ENCODE peak calls at places on chromosomes 7 and 10, in five cellular contexts. P is cardiac muscle cell, V is fibroblast of lung, B is adrenal gland, D is IMR-90. W is an unnamed sample. For H3K4me1, the result is how much of the 10 kb centered on the place peaks cover.

GRCh38 chr10:36534471-36535002 is 590.9 kb upstream of the ANKRD30A start:
- DNase-seq in B (no peak), V (peak), D (peak), P (peak), W (no peak)

GRCh38 chr10:117342638-117343037 is 32.6 kb downstream of the PDZD8 start:
- DNase-seq in D (peak), B (no peak), V (peak), P (peak), W (no peak)

GRCh38 chr10:91800756-91801155 is 2.5 kb downstream of the TNKS2 start:
- DNase-seq in V (no peak), B (no peak), D (no peak), P (no peak), W (no peak)

GRCh38 chr10:74821501-74821900 is 4.9 kb upstream of the KAT6B start:
- DNase-seq in B (peak), D (no peak), V (no peak), P (no peak), W (no peak)

GRCh38 chr7:49783446-49783845 is 10.0 kb downstream of the VWC2 start:
- DNase-seq in D (no peak), V (no peak), P (no peak), B (no peak), W (peak)

GRCh38 chr10:93440591-93441012 is 41.5 kb downstream of the MYOF start:
- DNase-seq in D (peak), P (no peak), V (peak), B (no peak), W (no peak)

GRCh38 chr7:142992427-142992826 is 30.3 kb upstream of the KEL start:
- DNase-seq in B (no peak), P (peak), D (no peak), V (no peak), W (no peak)

GRCh38 chr10:71965623-71966022 is 1.4 kb downstream of the CHST3 start:
- DNase-seq in P (no peak), V (no peak), B (no peak), D (no peak), W (no peak)

GRCh38 chr10:102988404-102989314 is 70.6 kb downstream of the CNNM2 start:
- DNase-seq in D (peak), B (peak), V (peak), P (peak), W (no peak)

GRCh38 chr10:18610517-18610916 is 40.9 kb downstream of the NSUN6 start:
- DNase-seq in V (peak), B (peak), D (peak), P (peak), W (no peak)

GRCh38 chr10:91040343-91040742 is 119.5 kb upstream of the ANKRD1 start:
- DNase-seq in D (no peak), B (no peak), P (no peak), V (no peak), W (no peak)

GRCh38 chr10:5615263-5615820 is 51.1 kb downstream of the ASB13 start:
- DNase-seq in B (no peak), P (no peak), D (no peak), V (no peak), W (no peak)
- H3K4me1 ChIP-seq in B (under half), P (under half), D (under half), V (under half), W (under half)

DNA sequence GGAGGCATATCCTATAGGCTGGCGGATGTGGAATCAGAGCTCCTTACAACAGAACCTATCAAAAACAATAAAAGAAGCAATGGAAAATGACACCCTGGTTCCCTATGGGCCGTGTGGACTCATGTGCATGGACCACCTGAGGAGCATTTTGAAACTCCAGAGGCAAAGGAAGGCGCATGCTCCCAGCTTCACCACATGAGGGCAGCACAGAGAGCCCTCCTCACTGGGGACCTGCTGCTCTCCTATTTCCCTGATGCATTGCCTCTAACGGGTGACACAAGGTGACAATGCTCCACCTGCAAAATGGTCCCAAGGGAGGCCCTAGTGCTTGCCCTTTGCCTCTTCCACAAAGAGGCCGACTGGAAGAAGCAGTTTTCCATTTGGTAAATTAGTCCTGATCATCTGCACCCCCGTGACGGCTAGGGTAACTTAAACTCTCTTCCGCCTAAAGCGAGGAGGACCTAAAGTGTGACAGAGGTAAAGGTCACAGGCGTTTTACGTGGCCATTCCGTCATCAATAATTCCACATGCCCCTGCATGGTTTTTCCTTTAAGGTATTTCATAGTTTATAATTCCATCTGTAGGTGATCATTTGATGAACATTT is 67.7 kb downstream of the GPAM start:
- DNase-seq in B (peak), P (peak), V (peak), D (peak), W (no peak)
- TF ChIP-seq CTCF in B (peak), P (peak), V (peak), D (peak), W (peak)

GRCh38 chr10:32938554-32939061 is 19.4 kb downstream of the ITGB1 start:
- DNase-seq in D (no peak), B (peak), V (peak), P (peak), W (peak)
- H3K4me1 ChIP-seq in D (under half), B (under half), V (under half), P (under half), W (half or more)

GRCh38 chr10:124632064-124632531 is 112.1 kb downstream of the FAM53B start:
- DNase-seq in D (no peak), V (peak), B (no peak), P (peak), W (peak)
- TF ChIP-seq CTCF in D (peak), V (peak), B (no peak), P (peak), W (peak)